ENCODE peak calls at places on chromosomes 12 and 14, in four cellular contexts. One of them, this sample, is unnamed.

GRCh38 chr14:51323492-51323891 is 83.4 kb downstream of the TMX1 start:
- DNase-seq in K562: no peak
- DNase-seq in GM12878: peak
- DNase-seq in H1: no peak
- DNase-seq in this sample: no peak

GRCh38 chr14:105526781-105527380 is 498 bp downstream of the TMEM121 start:
- DNase-seq in H1: no peak
- DNase-seq in GM12878: no peak
- DNase-seq in K562: no peak
- DNase-seq in this sample: no peak

GRCh38 chr12:571795-572531 is 91.3 kb downstream of the NINJ2 start:
- DNase-seq in H1: no peak
- DNase-seq in K562: no peak
- DNase-seq in GM12878: no peak
- DNase-seq in this sample: peak

GRCh38 chr12:103373088-103373523 is 122.7 kb downstream of the C12orf42 start:
- DNase-seq in H1: no peak
- DNase-seq in GM12878: no peak
- DNase-seq in K562: no peak
- DNase-seq in this sample: no peak

GRCh38 chr14:59481407-59482119 is 2.6 kb downstream of the L3HYPDH start:
- DNase-seq in H1: no peak
- DNase-seq in GM12878: no peak
- DNase-seq in K562: no peak
- DNase-seq in this sample: peak

GRCh38 chr12:100234166-100234565 is 32.7 kb downstream of the DEPDC4 start:
- DNase-seq in H1: no peak
- DNase-seq in GM12878: no peak
- DNase-seq in K562: no peak
- DNase-seq in this sample: no peak

GRCh38 chr12:46788247-46788887 is 37.4 kb downstream of the SLC38A4 start:
- DNase-seq in H1: no peak
- DNase-seq in K562: no peak
- DNase-seq in GM12878: no peak
- DNase-seq in this sample: no peak

GRCh38 chr14:55446127-55446736 is 5.8 kb upstream of the TBPL2 start:
- DNase-seq in H1: no peak
- DNase-seq in GM12878: no peak
- DNase-seq in K562: peak
- DNase-seq in this sample: peak

GRCh38 chr14:92386637-92387036 is 63.7 kb downstream of the SLC24A4 start:
- DNase-seq in GM12878: no peak
- DNase-seq in K562: no peak
- DNase-seq in H1: no peak
- DNase-seq in this sample: peak

GRCh38 chr12:1350055-1350933 is 244.1 kb downstream of the FBXL14 start:
- DNase-seq in K562: no peak
- DNase-seq in H1: no peak
- DNase-seq in GM12878: no peak
- DNase-seq in this sample: no peak

GRCh38 chr14:101726295-101726953 is 35.1 kb upstream of the PPP2R5C start:
- DNase-seq in K562: no peak
- DNase-seq in H1: no peak
- DNase-seq in GM12878: no peak
- DNase-seq in this sample: no peak

GRCh38 chr14:99698642-99699041 is 14.5 kb downstream of the CYP46A1 start:
- DNase-seq in H1: no peak
- DNase-seq in K562: no peak
- DNase-seq in GM12878: no peak
- DNase-seq in this sample: no peak

GRCh38 chr12:21717756-21718155 is 56.8 kb downstream of the KCNJ8 start:
- DNase-seq in GM12878: no peak
- DNase-seq in K562: no peak
- DNase-seq in H1: no peak
- DNase-seq in this sample: no peak

GRCh38 chr14:51576899-51577298 is 74.8 kb upstream of the FRMD6 start:
- DNase-seq in K562: no peak
- DNase-seq in GM12878: no peak
- DNase-seq in H1: no peak
- DNase-seq in this sample: no peak

GRCh38 chr12:47236109-47236714 is 156.5 kb upstream of the AMIGO2 start:
- DNase-seq in K562: no peak
- DNase-seq in H1: no peak
- DNase-seq in GM12878: no peak
- DNase-seq in this sample: no peak

GRCh38 chr14:75283162-75283883 is 4.7 kb downstream of the FOS start:
- DNase-seq in K562: peak
- DNase-seq in GM12878: no peak
- DNase-seq in H1: no peak
- DNase-seq in this sample: peak

GRCh38 chr12:9048930-9049329 is 59.6 kb downstream of the KLRG1 start:
- DNase-seq in GM12878: no peak
- DNase-seq in H1: no peak
- DNase-seq in K562: no peak
- DNase-seq in this sample: no peak

GRCh38 chr14:86153480-86153879 is 623.5 kb downstream of the FLRT2 start:
- DNase-seq in K562: no peak
- DNase-seq in H1: no peak
- DNase-seq in GM12878: no peak
- DNase-seq in this sample: no peak

GRCh38 chr14:89908712-89909450 is 45.6 kb downstream of the EFCAB11 start:
- DNase-seq in GM12878: no peak
- DNase-seq in K562: no peak
- DNase-seq in H1: no peak
- DNase-seq in this sample: no peak

GRCh38 chr14:74583689-74584434 is 28.2 kb downstream of the LTBP2 start:
- DNase-seq in K562: no peak
- DNase-seq in H1: no peak
- DNase-seq in GM12878: no peak
- DNase-seq in this sample: no peak

GRCh38 chr14:83867871-83868270 is 1662.1 kb upstream of the FLRT2 start:
- DNase-seq in H1: no peak
- DNase-seq in GM12878: no peak
- DNase-seq in K562: no peak
- DNase-seq in this sample: no peak

DNA sequence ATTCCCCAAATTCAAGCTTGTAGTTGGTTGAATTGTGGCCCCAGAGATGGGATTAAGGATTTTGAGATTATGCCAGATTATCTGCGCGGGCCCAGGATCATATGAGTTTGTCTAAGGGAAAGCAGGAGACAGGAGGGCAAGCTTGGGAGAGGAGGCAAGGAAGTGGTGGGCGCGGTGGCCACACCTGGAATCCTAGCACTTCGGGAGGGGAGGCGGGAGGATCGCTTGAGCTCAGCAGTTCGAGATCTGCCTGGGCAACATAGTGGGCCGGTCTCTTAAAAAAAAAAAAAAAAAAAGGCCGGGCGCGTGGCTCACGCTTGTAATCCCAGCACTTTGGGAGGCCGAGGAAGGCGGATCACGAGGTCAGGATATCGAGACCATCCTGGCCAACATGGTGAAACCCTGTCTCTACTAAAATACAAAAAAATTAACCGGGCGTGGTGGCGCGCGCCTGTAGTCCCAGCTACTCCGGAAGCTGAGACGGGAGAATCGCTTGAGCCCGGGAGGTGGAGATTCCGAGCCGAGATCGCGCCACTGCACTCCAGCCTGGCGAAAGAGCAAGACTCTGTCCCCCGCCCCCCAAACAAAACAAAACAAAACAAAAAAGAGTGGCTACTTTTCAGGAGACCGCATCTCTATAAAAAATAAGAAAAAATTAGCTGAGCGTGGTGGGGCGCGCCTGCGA is 854 bp upstream of the PUS1 start:
- DNase-seq in K562: peak
- DNase-seq in H1: no peak
- DNase-seq in GM12878: no peak
- DNase-seq in this sample: no peak
- TF ChIP-seq BRCA1 in K562: no peak
- TF ChIP-seq BRCA1 in H1: no peak
- TF ChIP-seq BRCA1 in GM12878: no peak
- TF ChIP-seq BRCA1 in this sample: no peak

DNA sequence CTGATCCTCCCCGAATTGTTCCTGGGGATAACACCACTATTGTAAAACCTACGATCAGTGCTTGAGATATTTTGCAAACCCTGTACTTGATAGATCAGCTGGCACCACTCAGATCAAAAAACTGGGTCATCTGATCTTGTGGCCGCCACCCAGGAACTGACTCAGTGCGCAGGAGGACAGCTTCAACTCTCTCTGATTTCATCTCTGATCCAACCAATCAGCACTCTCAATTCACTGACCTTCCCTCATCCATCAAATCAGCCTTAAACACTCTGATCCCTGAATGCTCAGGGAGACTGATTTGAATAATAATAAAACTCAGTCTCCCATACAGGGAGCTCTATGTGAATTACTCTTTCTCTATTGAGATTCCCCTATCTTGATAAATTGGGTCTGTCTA is 4.2 kb upstream of the XPOT start:
- DNase-seq in GM12878: no peak
- DNase-seq in K562: no peak
- DNase-seq in H1: no peak
- DNase-seq in this sample: no peak
- TF ChIP-seq BRCA1 in GM12878: no peak
- TF ChIP-seq BRCA1 in K562: no peak
- TF ChIP-seq BRCA1 in H1: no peak
- TF ChIP-seq BRCA1 in this sample: no peak

GRCh38 chr14:63764103-63764502 is 36.2 kb upstream of the SGPP1 start:
- DNase-seq in GM12878: no peak
- DNase-seq in K562: no peak
- DNase-seq in H1: no peak
- DNase-seq in this sample: peak

GRCh38 chr14:63757211-63757610 is 29.3 kb upstream of the SGPP1 start:
- DNase-seq in K562: no peak
- DNase-seq in H1: no peak
- DNase-seq in GM12878: no peak
- DNase-seq in this sample: no peak

GRCh38 chr14:63761356-63762117 is 33.7 kb upstream of the SGPP1 start:
- DNase-seq in K562: no peak
- DNase-seq in H1: no peak
- DNase-seq in GM12878: no peak
- DNase-seq in this sample: no peak

GRCh38 chr14:63760014-63760413 is 32.1 kb upstream of the SGPP1 start:
- DNase-seq in GM12878: no peak
- DNase-seq in H1: no peak
- DNase-seq in K562: no peak
- DNase-seq in this sample: no peak

DNA sequence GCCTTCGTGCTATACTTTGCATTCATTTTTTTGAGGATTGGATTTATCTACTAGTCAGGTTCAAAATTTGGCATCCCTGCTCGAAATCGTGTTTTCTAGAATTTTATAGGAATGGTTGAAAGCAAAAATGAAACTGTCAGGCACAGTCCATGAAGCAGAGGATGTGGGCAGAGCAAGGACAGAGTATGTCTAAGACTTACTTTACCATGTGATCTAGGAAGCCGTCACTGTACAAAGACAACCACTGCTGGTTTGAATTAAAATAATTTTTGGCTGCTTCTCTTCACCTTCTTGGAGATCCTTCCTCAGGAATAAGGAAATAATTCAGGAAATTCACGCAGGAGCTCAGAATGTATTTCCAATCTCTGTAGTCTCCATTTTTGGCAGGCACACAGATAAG is 31.6 kb upstream of the SGPP1 start:
- DNase-seq in GM12878: peak
- DNase-seq in H1: no peak
- DNase-seq in K562: no peak
- DNase-seq in this sample: no peak
- TF ChIP-seq BRCA1 in GM12878: no peak
- TF ChIP-seq BRCA1 in H1: no peak
- TF ChIP-seq BRCA1 in K562: no peak
- TF ChIP-seq BRCA1 in this sample: no peak

DNA sequence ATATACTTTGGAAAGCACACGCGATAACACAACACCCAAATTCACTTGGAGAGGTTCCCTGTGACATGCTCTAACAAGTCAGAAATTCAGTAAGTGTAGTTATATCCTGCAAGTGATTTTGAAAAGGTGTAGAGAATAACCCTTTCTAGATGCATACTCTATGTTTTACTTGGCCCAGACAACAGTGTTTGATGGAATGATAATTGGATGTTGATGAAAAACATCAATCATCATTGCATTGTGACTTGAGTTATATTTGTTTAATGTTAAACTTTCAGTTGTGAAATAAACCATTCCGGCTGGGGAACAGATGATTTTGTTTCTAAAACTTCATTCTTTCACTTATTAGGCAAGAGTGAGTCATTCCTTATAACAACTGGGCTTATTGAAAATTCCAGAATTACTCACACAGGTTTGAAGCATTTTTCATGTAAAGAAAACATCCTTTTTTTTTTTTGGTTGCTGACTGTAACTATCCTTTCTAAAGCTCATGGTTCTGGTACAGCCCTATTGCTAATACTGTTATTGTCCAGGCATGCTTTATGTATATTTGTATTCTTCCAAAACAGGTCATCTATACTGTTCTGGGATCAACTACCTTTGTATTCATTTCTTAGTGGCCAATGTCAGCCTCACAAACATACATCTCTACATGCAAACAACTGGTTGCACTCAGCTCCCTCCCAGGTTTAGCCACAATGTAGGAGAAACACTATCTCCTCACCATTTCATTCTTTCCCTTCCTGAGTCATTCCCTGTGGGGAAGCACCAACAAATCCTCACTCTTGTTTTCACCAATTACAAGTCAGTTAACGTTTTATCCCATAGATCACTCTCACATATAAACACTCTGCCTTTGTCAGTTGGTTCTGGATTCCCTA is 121.2 kb upstream of the LRIG3 start:
- DNase-seq in GM12878: no peak
- DNase-seq in K562: no peak
- DNase-seq in H1: no peak
- DNase-seq in this sample: no peak
- TF ChIP-seq BRCA1 in GM12878: no peak
- TF ChIP-seq BRCA1 in K562: no peak
- TF ChIP-seq BRCA1 in H1: no peak
- TF ChIP-seq BRCA1 in this sample: no peak

This sample was measured in HepG2.